ENCODE peak calls at places on chromosomes 3 and 15, in four cellular contexts. P is Panc1, K is SK-N-SH, Q is transverse colon. B is an unnamed sample.
A peak's percentile ranks its signal among the peaks of the same experiment; 100 is the strongest.

GRCh38 chr3:134904796-134905646 is 110.0 kb downstream of the EPHB1 start:
- DNase-seq in P (no peak), K (no peak), Q (no peak), B (no peak)

GRCh38 chr3:64925575-64925974 is 237.8 kb upstream of the ADAMTS9 start:
- DNase-seq in P (no peak), K (no peak), Q (no peak), B (no peak)

GRCh38 chr3:115651089-115651488 is 27.8 kb downstream of the GAP43 start:
- DNase-seq in P (no peak), K (no peak), Q (no peak), B (no peak)

GRCh38 chr15:89912145-89912673 is 543 bp downstream of the ARPIN start:
- DNase-seq in P (no peak), K (peak; percentile 76), Q (peak; percentile 74), B (no peak)

GRCh38 chr3:11199902-11200678 is 45.8 kb downstream of the HRH1 start:
- DNase-seq in P (no peak), K (no peak), Q (no peak), B (no peak)

GRCh38 chr15:73948396-73948795 is 22.1 kb downstream of the LOXL1 start:
- DNase-seq in P (no peak), K (no peak), Q (no peak), B (no peak)

GRCh38 chr3:145898487-145898886 is 262.5 kb downstream of the PLOD2 start:
- DNase-seq in P (no peak), K (no peak), Q (no peak), B (no peak)

GRCh38 chr3:13811614-13812013 is 68.3 kb downstream of the WNT7A start:
- DNase-seq in P (no peak), K (no peak), Q (no peak), B (no peak)

GRCh38 chr3:152834354-152835310 is at the start of gene P2RY1:
- DNase-seq in P (no peak), K (peak; percentile 70), Q (peak; percentile 82), B (no peak)

GRCh38 chr3:197392961-197393360 is 94.5 kb upstream of the DLG1 start:
- DNase-seq in P (no peak), K (peak; percentile 4), Q (no peak), B (no peak)

GRCh38 chr3:125960066-125960424 is 8.9 kb upstream of the ROPN1B start:
- DNase-seq in P (no peak), K (peak; percentile 13), Q (no peak), B (no peak)

GRCh38 chr3:69329897-69330296 is 56.0 kb downstream of the FRMD4B start:
- DNase-seq in P (no peak), K (no peak), Q (no peak), B (no peak)

GRCh38 chr15:63572749-63573464 is 24.3 kb upstream of the FBXL22 start:
- DNase-seq in P (no peak), K (no peak), Q (no peak), B (no peak)

GRCh38 chr3:124142389-124142970 is 150.6 kb upstream of the ROPN1 start:
- DNase-seq in P (no peak), K (no peak), Q (no peak), B (no peak)

GRCh38 chr15:89749951-89750559 is 994 bp downstream of the MESP1 start:
- DNase-seq in P (no peak), K (no peak), Q (peak; percentile 30), B (no peak)

DNA sequence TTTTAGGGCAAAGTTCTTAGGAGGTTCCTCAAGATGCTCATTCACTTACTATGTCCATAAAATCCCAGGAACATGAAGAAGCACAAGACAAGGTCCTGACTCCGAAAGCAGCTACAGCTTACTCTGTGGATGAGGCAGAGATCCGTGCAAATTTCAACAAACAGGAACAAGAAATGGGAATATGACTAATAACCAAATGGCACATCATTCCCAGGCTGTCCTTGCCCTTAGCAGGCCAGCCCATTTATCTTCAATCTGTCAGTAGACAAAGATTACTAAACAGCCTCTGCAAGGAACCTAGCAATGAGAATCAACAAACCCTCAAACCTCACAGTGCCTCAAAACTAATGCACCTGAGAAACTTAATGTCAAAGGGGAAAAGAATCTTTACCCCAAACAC is 5.0 kb downstream of the TNFAIP8L3 start:
- DNase-seq in P (no peak), K (no peak), Q (no peak), B (no peak)
- H3K27ac ChIP-seq in P (no peak overlapping the region), K (no peak overlapping the region), Q (no peak overlapping the region), B (no peak overlapping the region)

DNA sequence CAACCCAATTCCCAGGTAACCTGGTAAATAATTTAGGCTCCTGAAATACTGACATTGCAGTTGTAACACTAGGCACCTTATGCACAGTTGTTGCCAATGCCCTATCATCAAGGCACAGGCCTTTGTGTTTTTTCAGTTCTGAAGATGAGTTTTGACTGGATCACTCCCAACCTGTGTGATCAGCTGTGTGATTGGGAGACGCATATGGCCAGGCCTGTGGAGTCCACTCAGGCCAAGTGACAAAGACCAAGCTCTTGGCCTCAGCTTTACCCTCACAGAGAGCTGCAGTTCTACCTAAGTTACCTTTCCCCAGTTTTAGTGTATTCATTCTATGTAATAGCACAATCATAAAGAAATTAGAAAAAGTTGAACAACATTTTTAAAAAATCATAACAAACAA is 19.2 kb upstream of the AQP9 start:
- DNase-seq in P (no peak), K (no peak), Q (no peak), B (no peak)
- H3K4me3 ChIP-seq in P (no peak overlapping the region), K (no peak overlapping the region), Q (no peak overlapping the region), B (no peak overlapping the region)

GRCh38 chr15:58793862-58794261 is 22.8 kb downstream of the MINDY2 start:
- DNase-seq in P (no peak), K (no peak), Q (no peak), B (no peak)
- TF ChIP-seq POLR2AphosphoS5 in P (no peak), K (no peak), Q (no peak), B (no peak)

DNA sequence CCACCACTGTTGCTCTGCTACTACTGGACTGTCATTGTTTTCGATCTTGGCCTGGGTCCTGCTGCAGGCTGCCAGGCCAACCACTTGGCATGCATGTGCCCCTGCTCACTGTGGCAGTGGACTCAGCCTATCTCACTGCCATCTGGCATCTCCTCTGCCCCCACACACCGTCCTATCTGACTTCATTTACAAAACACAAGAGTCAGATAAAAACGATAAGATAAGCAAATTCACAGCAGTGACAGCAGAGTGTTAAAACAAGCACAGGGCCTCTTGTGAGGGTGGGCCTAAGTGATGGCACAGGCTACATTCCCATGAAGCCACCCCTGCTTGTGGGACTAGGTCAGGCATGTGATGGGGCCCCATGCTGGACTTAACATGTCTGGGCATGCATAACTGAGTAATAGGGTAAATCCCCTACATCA is 68.1 kb downstream of the CRYGS start:
- DNase-seq in P (no peak), K (peak; percentile 41), Q (no peak), B (no peak)
- H3K27ac ChIP-seq in P (no peak overlapping the region), K (no peak overlapping the region), Q (no peak overlapping the region), B (no peak overlapping the region)

GRCh38 chr3:98903705-98904481 is 2.4 kb upstream of the DCBLD2 start:
- DNase-seq in P (no peak), K (no peak), Q (no peak), B (no peak)

GRCh38 chr3:98901465-98902174 is at the start of gene DCBLD2:
- DNase-seq in P (peak; percentile 91), K (peak; percentile 97), Q (peak; percentile 97), B (peak; percentile 91)

GRCh38 chr3:98901032-98901464 is 447 bp downstream of the DCBLD2 start:
- DNase-seq in P (no peak), K (peak; percentile 77), Q (peak; percentile 45), B (no peak)

GRCh38 chr3:98903099-98903498 is 1.6 kb upstream of the DCBLD2 start:
- DNase-seq in P (no peak), K (no peak), Q (no peak), B (no peak)

GRCh38 chr3:98902341-98902740 is 846 bp upstream of the DCBLD2 start:
- DNase-seq in P (no peak), K (peak; percentile 14), Q (no peak), B (no peak)
- H3K4me3 ChIP-seq in P (peak overlapping the region; percentile 80), K (peak overlapping the region; percentile 77), Q (peak overlapping the region; percentile 92), B (peak overlapping the region; percentile 93)

GRCh38 chr3:4583441-4583840 is 90.3 kb downstream of the ITPR1 start:
- DNase-seq in P (no peak), K (no peak), Q (no peak), B (no peak)
- TF ChIP-seq POLR2AphosphoS5 in P (no peak), K (no peak), Q (no peak), B (no peak)

DNA sequence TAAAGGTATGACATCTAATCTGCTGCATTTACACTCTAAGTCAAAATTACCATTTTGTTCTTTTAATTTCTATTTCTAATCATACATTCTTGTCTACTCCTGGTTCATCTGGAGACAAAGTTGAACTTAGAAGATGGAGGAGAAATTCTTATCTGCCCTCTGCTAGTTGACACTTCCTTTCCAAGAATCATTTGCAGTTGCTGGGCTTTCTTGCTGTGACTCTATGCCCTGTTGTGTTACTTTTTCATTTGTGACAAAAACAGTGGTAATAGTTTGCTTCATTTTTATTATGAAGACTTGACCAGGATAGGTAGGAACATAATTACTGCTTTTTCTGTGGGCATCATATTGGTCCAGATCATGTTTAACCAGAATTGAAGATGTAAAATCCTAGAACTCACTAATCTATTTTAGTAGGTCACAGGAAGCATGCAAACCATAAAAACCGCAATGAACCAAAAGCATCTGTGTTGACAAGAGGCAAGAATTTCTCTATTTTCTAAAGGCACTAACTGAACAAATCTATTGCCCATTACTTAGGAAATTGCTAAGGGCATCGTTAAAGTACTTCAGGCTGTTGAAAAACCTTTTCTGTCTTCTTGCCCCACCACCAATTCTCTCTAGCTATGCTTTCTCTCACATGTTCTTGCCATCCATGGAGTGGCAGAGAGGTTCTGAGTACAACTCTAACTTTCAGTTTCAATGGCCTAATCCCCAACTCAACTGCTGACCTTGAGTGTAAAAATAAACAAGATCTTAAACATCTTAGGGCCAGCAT is 4.2 kb upstream of the CCR2 start:
- DNase-seq in P (no peak), K (no peak), Q (no peak), B (no peak)
- H3K27ac ChIP-seq in P (no peak overlapping the region), K (no peak overlapping the region), Q (peak overlapping the region; percentile 53), B (no peak overlapping the region)

B was measured in SK-N-MC.